ENCODE peak calls at places on chromosomes 5 and 9, in five cellular contexts. E, V, N, C and M are unnamed samples. For H3K9me3, the result is how much of the 10 kb centered on the place peaks cover.

GRCh38 chr5:52783226-52783959 is 4.3 kb upstream of the ITGA1 start:
- DNase-seq in N (no peak), E (no peak), C (no peak), V (no peak), M (no peak)

GRCh38 chr9:134591082-134591571 is 50.5 kb upstream of the COL5A1 start:
- DNase-seq in N (no peak), E (no peak), C (no peak), V (no peak), M (no peak)

GRCh38 chr9:28435456-28435855 is 862.2 kb upstream of the C9orf72 start:
- DNase-seq in C (no peak), E (no peak), N (no peak), V (no peak), M (no peak)

GRCh38 chr5:91170266-91170665 is 212.9 kb downstream of the ARRDC3 start:
- DNase-seq in V (no peak), C (no peak), N (no peak), E (no peak), M (no peak)

GRCh38 chr9:121246821-121247511 is 21.0 kb upstream of the GSN start:
- DNase-seq in C (no peak), E (no peak), V (no peak), N (no peak), M (no peak)

GRCh38 chr9:75699017-75699416 is 191.5 kb upstream of the PCSK5 start:
- DNase-seq in E (no peak), N (no peak), C (no peak), V (no peak), M (no peak)

GRCh38 chr5:152514827-152515397 is 109.8 kb upstream of the NMUR2 start:
- DNase-seq in V (peak), N (peak), C (no peak), E (peak), M (no peak)

GRCh38 chr9:79902937-79903600 is 331.3 kb downstream of the TLE4 start:
- DNase-seq in C (no peak), N (no peak), V (no peak), E (no peak), M (no peak)

GRCh38 chr9:126474786-126475485 is 138.8 kb upstream of the LMX1B start:
- DNase-seq in N (no peak), V (no peak), E (peak), C (no peak), M (no peak)

GRCh38 chr9:133589454-133590227 is 19.5 kb downstream of the FAM163B start:
- DNase-seq in N (no peak), E (peak), V (no peak), C (peak), M (no peak)

GRCh38 chr9:118577121-118577520 is 792.1 kb downstream of the BRINP1 start:
- DNase-seq in C (no peak), V (no peak), N (no peak), E (no peak), M (no peak)

GRCh38 chr5:170552486-170553122 is 48.8 kb downstream of the KCNIP1 start:
- DNase-seq in N (no peak), C (no peak), V (no peak), E (no peak), M (no peak)

GRCh38 chr5:164002653-164003052 is 497.2 kb downstream of the MAT2B start:
- DNase-seq in V (no peak), N (no peak), C (no peak), E (no peak), M (no peak)

GRCh38 chr9:127896395-127897193 is 2.8 kb downstream of the ST6GALNAC6 start:
- DNase-seq in V (no peak), C (no peak), E (no peak), N (no peak), M (no peak)

DNA sequence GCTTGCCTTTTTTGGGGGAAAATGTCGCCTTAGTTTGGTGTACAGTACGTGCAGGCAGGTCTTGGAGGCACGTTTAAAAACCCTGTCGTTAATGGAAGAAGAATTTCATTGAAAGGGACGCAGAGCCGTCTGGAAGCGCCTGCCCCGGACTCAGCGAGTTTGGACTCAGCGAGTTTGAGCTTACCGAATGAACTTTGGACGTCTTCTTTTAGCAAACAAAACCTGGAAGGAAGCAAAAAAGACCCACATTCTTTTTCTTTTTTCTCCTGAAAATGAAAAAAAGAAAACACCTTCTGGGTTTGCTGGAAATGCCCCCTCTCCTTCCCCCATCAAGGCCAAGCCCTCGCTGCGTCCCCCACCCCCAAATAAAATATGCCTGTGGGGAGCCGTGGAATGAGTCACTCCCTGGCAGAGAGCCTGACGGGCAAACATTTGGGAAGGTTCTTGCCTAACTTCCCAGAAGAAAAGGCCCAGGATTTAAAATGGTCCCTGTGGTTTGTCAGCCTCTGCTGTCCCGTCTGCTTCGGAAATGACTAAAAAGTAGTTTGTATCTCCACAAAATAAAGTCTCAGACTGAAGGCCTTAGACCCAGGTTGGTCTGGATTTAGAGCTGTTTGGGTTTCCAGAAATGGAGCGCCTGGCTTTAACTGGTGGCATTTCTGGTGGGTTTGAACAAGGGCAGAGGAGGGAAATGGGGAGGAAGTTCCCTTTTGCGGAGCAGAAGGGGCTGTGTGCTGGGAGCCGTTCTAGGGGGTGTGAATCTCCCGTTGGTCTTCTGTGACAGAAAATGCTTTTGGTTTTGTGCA is 1.7 kb downstream of the NEK6 start:
- DNase-seq in C (no peak), E (peak), V (peak), N (no peak), M (no peak)
- H3K4me3 ChIP-seq in C (peak), E (peak), V (peak), N (peak), M (peak)

GRCh38 chr5:88394531-88395185 is 126.0 kb upstream of the TMEM161B start:
- DNase-seq in C (no peak), E (no peak), V (no peak), N (no peak), M (no peak)
- TF ChIP-seq SIN3A in C (no peak), E (no peak), V (no peak), N (no peak), M (no peak)

DNA sequence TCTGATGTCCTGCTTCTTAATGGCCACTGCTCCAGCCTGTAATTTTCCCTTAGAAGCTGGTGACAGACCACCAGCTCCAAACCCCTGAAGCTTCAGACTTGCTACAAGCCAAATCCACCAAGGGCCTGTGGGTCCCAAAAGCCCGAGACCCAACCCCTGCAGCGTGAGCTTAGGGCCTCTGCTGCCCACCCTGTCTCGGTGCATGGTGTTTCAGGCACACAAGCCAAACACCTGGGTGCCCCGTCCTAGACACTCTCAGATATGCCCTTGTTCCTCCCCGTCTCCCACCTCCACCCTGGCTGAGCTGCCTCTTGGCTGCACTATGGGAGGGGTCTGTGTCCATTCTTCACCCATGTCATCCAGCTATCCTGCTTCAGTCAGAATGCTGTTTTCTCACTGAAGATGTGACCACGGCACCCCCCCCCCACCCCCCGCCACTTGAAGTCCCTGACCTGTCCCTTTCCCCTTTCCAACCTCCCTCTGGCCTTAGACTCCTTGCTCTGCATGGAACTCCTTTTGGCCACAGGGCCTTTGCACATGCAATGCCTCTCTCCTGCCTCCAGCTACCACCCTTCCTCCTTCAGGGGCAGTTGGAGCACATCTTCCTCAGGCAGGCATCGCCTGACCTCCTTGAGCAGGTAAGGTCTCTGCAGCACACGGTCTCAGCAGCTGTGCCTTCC is 55.8 kb downstream of the ZNF354C start:
- DNase-seq in C (no peak), E (no peak), N (no peak), V (no peak), M (no peak)
- H3K9me3 ChIP-seq in C (under half), E (under half), N (under half), V (under half), M (under half)

GRCh38 chr9:22206833-22207232 is 197.7 kb upstream of the CDKN2B start:
- DNase-seq in C (no peak), E (no peak), V (no peak), N (no peak), M (no peak)

GRCh38 chr9:22210262-22210661 is 201.2 kb upstream of the CDKN2B start:
- DNase-seq in V (no peak), C (no peak), N (no peak), E (no peak), M (no peak)

GRCh38 chr9:22211588-22212360 is 202.7 kb upstream of the CDKN2B start:
- DNase-seq in E (peak), C (no peak), N (no peak), V (peak), M (no peak)

GRCh38 chr9:22210936-22211335 is 201.8 kb upstream of the CDKN2B start:
- DNase-seq in N (no peak), V (no peak), C (no peak), E (no peak), M (no peak)

DNA sequence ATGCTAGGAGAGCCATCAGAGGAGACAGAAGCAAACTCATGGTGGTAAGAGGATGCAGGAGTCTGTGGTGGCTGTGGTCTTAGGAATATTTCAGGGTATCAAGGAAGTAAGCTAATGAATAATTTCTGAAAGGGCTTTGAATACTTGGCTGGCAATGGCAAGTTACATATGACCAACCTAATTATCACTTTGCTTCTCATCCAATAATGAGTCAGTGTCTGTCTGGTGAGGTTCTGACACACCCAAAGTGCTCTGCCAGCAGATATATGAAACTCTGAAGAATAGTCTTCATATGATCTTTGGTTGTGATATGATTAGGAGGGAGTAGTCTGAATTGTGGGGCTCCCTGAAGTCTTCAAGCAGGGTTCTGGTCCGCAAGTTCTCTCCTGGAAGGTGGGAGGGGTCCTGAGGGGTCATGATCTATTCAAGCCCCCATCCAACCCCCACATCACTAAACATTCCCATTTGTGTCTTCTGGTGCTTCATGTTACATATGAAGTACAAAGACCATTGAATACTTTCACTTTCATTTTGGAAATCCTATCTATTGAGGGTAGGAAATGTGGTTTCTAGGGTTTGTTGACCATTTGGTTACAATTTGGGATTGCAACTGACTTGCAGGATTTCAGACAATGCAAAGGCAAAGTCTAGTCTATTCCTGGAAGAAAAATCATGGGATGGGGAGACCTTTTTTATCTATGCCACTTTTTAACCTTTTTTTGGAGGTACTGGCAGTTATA is 199.9 kb upstream of the CDKN2B start:
- DNase-seq in N (no peak), E (no peak), C (no peak), V (no peak), M (no peak)
- H3K4me3 ChIP-seq in N (no peak), E (no peak), C (no peak), V (no peak), M (no peak)

DNA sequence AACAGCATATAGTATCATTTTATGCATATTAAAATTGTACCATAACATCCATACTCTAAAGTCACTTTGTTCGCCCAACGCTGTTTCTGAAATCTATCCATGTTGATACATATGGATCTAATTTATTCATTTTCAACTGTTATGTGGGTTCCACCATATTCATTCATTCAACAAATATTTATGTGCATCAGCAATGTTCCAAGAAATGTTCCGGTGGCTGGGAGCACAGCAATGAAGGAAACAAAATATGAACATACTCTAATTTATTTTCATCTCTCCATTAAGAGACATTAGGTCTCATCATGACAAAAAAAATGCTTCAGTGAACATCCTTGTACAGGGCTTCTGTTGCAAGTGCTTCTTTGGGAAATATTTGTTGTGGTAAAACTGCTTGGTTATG is 75.4 kb downstream of the MARCHF3 start:
- DNase-seq in E (no peak), V (no peak), N (no peak), C (no peak), M (no peak)
- TF ChIP-seq SIN3A in E (no peak), V (no peak), N (no peak), C (no peak), M (no peak)

GRCh38 chr5:150912312-150912814 is 7.6 kb upstream of the ZNF300 start:
- DNase-seq in N (no peak), E (no peak), V (no peak), C (no peak), M (no peak)
- H3K9me3 ChIP-seq in N (under half), E (under half), V (half or more), C (under half), M (under half)